ENCODE peak calls at places on chromosomes 6 and 20, in five cellular contexts. H, D, X, N and W are unnamed samples.

GRCh38 chr6:68891419-68891818 is 256.3 kb downstream of the ADGRB3 start:
- DNase-seq in H (no peak), D (peak; percentile 13), X (peak; percentile 58), N (no peak), W (no peak)

GRCh38 chr6:138428943-138429616 is 25.1 kb downstream of the HEBP2 start:
- DNase-seq in H (peak; percentile 41), D (peak; percentile 84), X (peak; percentile 56), N (no peak), W (no peak)

GRCh38 chr6:116400376-116400775 is 29.6 kb downstream of the DSE start:
- DNase-seq in H (no peak), D (no peak), X (no peak), N (no peak), W (no peak)

GRCh38 chr6:67683960-67684359 is 951.1 kb upstream of the ADGRB3 start:
- DNase-seq in H (no peak), D (peak; percentile 73), X (peak; percentile 77), N (no peak), W (no peak)

GRCh38 chr20:21719592-21720214 is 14.2 kb downstream of the PAX1 start:
- DNase-seq in H (peak; percentile 20), D (peak; percentile 68), X (peak; percentile 60), N (no peak), W (no peak)

GRCh38 chr20:43909720-43910119 is 4.9 kb upstream of the TOX2 start:
- DNase-seq in H (no peak), D (no peak), X (no peak), N (no peak), W (no peak)

GRCh38 chr6:165117121-165117520 is 192.3 kb downstream of the C6orf118 start:
- DNase-seq in H (no peak), D (no peak), X (peak; percentile 61), N (no peak), W (peak; percentile 39)

GRCh38 chr6:37696841-37697735 is 595 bp downstream of the MDGA1 start:
- DNase-seq in H (no peak), D (no peak), X (no peak), N (no peak), W (no peak)

GRCh38 chr6:157831424-157832249 is 8.6 kb downstream of the SNX9 start:
- DNase-seq in H (no peak), D (no peak), X (no peak), N (no peak), W (no peak)

GRCh38 chr6:88662653-88663174 is 300.7 kb downstream of the RNGTT start:
- DNase-seq in H (no peak), D (no peak), X (no peak), N (no peak), W (no peak)

GRCh38 chr6:139846538-139847321 is 472.3 kb upstream of the CITED2 start:
- DNase-seq in H (no peak), D (no peak), X (no peak), N (no peak), W (peak; percentile 3)

GRCh38 chr6:158161566-158162254 is 6.4 kb downstream of the SERAC1 start:
- DNase-seq in H (no peak), D (no peak), X (no peak), N (no peak), W (no peak)

GRCh38 chr20:59007758-59008511 is 881 bp upstream of the CTSZ start:
- DNase-seq in H (no peak), D (no peak), X (no peak), N (peak; percentile 42), W (no peak)

GRCh38 chr20:17479041-17479657 is 52.0 kb downstream of the BFSP1 start:
- DNase-seq in H (no peak), D (no peak), X (no peak), N (no peak), W (no peak)

GRCh38 chr20:10090588-10091166 is 55.9 kb downstream of the ANKEF1 start:
- DNase-seq in H (peak; percentile 18), D (peak; percentile 78), X (peak; percentile 74), N (no peak), W (peak; percentile 65)

GRCh38 chr6:5695260-5696245 is 311.2 kb downstream of the NRN1 start:
- DNase-seq in H (no peak), D (peak; percentile 59), X (peak; percentile 51), N (no peak), W (no peak)

GRCh38 chr6:46491789-46492547 is 719 bp upstream of the RCAN2 start:
- DNase-seq in H (no peak), D (peak; percentile 18), X (peak; percentile 29), N (no peak), W (peak; percentile 40)

GRCh38 chr20:62120990-62121775 is 1.1 kb upstream of the LSM14B start:
- DNase-seq in H (no peak), D (peak; percentile 74), X (peak; percentile 42), N (no peak), W (peak; percentile 69)

GRCh38 chr20:41231136-41231535 is 86.4 kb downstream of the ZHX3 start:
- DNase-seq in H (no peak), D (no peak), X (no peak), N (no peak), W (no peak)

GRCh38 chr6:13574149-13574570 is 241 bp upstream of the SIRT5 start:
- DNase-seq in H (peak; percentile 77), D (peak; percentile 91), X (peak; percentile 85), N (peak; percentile 71), W (peak; percentile 76)

GRCh38 chr6:121678245-121678644 is 242.8 kb downstream of the GJA1 start:
- DNase-seq in H (no peak), D (no peak), X (no peak), N (no peak), W (no peak)

GRCh38 chr20:47502271-47502730 is 614 bp downstream of the NCOA3 start:
- DNase-seq in H (no peak), D (no peak), X (no peak), N (no peak), W (no peak)

GRCh38 chr6:3284436-3284876 is 25.7 kb downstream of the PSMG4 start:
- DNase-seq in H (no peak), D (no peak), X (no peak), N (no peak), W (no peak)

GRCh38 chr6:113856571-113857564 is at the start of gene MARCKS:
- DNase-seq in H (peak; percentile 65), D (peak; percentile 91), X (peak; percentile 80), N (peak; percentile 37), W (peak; percentile 71)